ENCODE peak calls at places on chromosomes 3 and 15, in seven cellular contexts. J, O, U, S, B, M and V are unnamed samples.

GRCh38 chr3:195040773-195041520 is 230.0 kb downstream of the XXYLT1 start:
- DNase-seq in J (no peak), O (peak; percentile 57), U (no peak), S (no peak), B (peak; percentile 47), M (no peak), V (no peak)

GRCh38 chr3:23203651-23204111 is 554 bp downstream of the UBE2E2 start:
- DNase-seq in J (peak; percentile 5), O (no peak), U (peak; percentile 60), S (no peak), B (peak; percentile 35), M (peak; percentile 46), V (peak; percentile 15)

GRCh38 chr3:29789686-29790085 is 508.8 kb downstream of the RBMS3 start:
- DNase-seq in J (peak; percentile 47), O (no peak), U (no peak), S (no peak), B (no peak), M (no peak), V (no peak)

GRCh38 chr3:31416980-31417379 is 115.7 kb upstream of the STT3B start:
- DNase-seq in J (no peak), O (no peak), U (no peak), S (no peak), B (no peak), M (no peak), V (no peak)

GRCh38 chr15:64443016-64443415 is 17.4 kb upstream of the ZNF609 start:
- DNase-seq in J (peak; percentile 22), O (no peak), U (no peak), S (no peak), B (no peak), M (no peak), V (no peak)

GRCh38 chr3:45170071-45170470 is 23.9 kb upstream of the CDCP1 start:
- DNase-seq in J (no peak), O (no peak), U (no peak), S (no peak), B (no peak), M (no peak), V (no peak)

GRCh38 chr15:87582169-87582568 is 674.4 kb downstream of the NTRK3 start:
- DNase-seq in J (no peak), O (peak; percentile 13), U (no peak), S (no peak), B (no peak), M (no peak), V (no peak)

GRCh38 chr3:18438586-18438985 is 13.4 kb upstream of the SATB1 start:
- DNase-seq in J (no peak), O (no peak), U (no peak), S (no peak), B (no peak), M (no peak), V (no peak)

GRCh38 chr3:44729384-44729910 is at the start of gene ZNF501:
- DNase-seq in J (peak; percentile 86), O (peak; percentile 94), U (peak; percentile 86), S (peak; percentile 72), B (peak; percentile 95), M (peak; percentile 68), V (peak; percentile 96)

GRCh38 chr3:123229145-123229544 is 27.4 kb downstream of the SEC22A start:
- DNase-seq in J (peak; percentile 2), O (peak; percentile 22), U (no peak), S (no peak), B (no peak), M (peak; percentile 4), V (no peak)

GRCh38 chr3:50170689-50171088 is 15.6 kb downstream of the SEMA3F start:
- DNase-seq in J (peak; percentile 90), O (no peak), U (no peak), S (no peak), B (no peak), M (peak; percentile 76), V (no peak)

GRCh38 chr15:45429974-45430792 is 51.8 kb upstream of the GATM start:
- DNase-seq in J (peak; percentile 46), O (peak; percentile 56), U (peak; percentile 98), S (peak; percentile 70), B (peak; percentile 78), M (peak; percentile 62), V (peak; percentile 59)

GRCh38 chr3:51706021-51706485 is 815 bp upstream of the GRM2 start:
- DNase-seq in J (no peak), O (no peak), U (no peak), S (no peak), B (no peak), M (no peak), V (no peak)

GRCh38 chr15:82890338-82891024 is 62.0 kb downstream of the HOMER2 start:
- DNase-seq in J (peak; percentile 0), O (no peak), U (peak; percentile 16), S (no peak), B (no peak), M (no peak), V (no peak)

GRCh38 chr3:104080228-104080627 is 1286.5 kb upstream of the ALCAM start:
- DNase-seq in J (no peak), O (no peak), U (no peak), S (no peak), B (no peak), M (no peak), V (no peak)

GRCh38 chr3:157123621-157124020 is 36.3 kb downstream of the CCNL1 start:
- DNase-seq in J (peak; percentile 34), O (no peak), U (no peak), S (no peak), B (no peak), M (no peak), V (no peak)

GRCh38 chr3:133475245-133476010 is 75.6 kb downstream of the BFSP2 start:
- DNase-seq in J (no peak), O (no peak), U (no peak), S (no peak), B (no peak), M (no peak), V (no peak)

GRCh38 chr3:100089802-100090668 is 24.3 kb downstream of the FILIP1L start:
- DNase-seq in J (peak; percentile 69), O (peak; percentile 80), U (no peak), S (no peak), B (peak; percentile 57), M (peak; percentile 86), V (peak; percentile 76)

GRCh38 chr3:123843668-123844067 is 40.5 kb downstream of the MYLK start:
- DNase-seq in J (peak; percentile 72), O (peak; percentile 85), U (no peak), S (peak; percentile 95), B (no peak), M (peak; percentile 82), V (no peak)

GRCh38 chr3:137035631-137036030 is 77.8 kb downstream of the IL20RB start:
- DNase-seq in J (peak; percentile 19), O (peak; percentile 76), U (peak; percentile 63), S (no peak), B (peak; percentile 70), M (peak; percentile 21), V (no peak)

GRCh38 chr15:39548561-39548960 is 32.3 kb upstream of the THBS1 start:
- DNase-seq in J (no peak), O (no peak), U (no peak), S (no peak), B (no peak), M (no peak), V (no peak)

GRCh38 chr3:30904986-30905385 is 10.5 kb upstream of the GADL1 start:
- DNase-seq in J (peak; percentile 20), O (no peak), U (no peak), S (no peak), B (no peak), M (no peak), V (peak; percentile 55)

GRCh38 chr3:1380926-1381646 is 288.3 kb downstream of the CNTN6 start:
- DNase-seq in J (no peak), O (no peak), U (no peak), S (no peak), B (no peak), M (no peak), V (no peak)

GRCh38 chr3:190505381-190506003 is 8.4 kb upstream of the IL1RAP start:
- DNase-seq in J (no peak), O (no peak), U (no peak), S (no peak), B (no peak), M (no peak), V (no peak)

GRCh38 chr3:111359261-111360030 is 182.6 kb upstream of the CD96 start:
- DNase-seq in J (no peak), O (no peak), U (no peak), S (no peak), B (no peak), M (no peak), V (no peak)

GRCh38 chr3:141875893-141876380 is 506 bp upstream of the ATP1B3 start:
- DNase-seq in J (peak; percentile 71), O (peak; percentile 90), U (peak; percentile 79), S (peak; percentile 75), B (peak; percentile 60), M (peak; percentile 84), V (peak; percentile 71)
- H3K4ac ChIP-seq in J (peak overlapping the region; percentile 59), O (peak overlapping the region; percentile 48), U (no peak overlapping the region), S (no peak overlapping the region), B (no peak overlapping the region), M (peak overlapping the region; percentile 99), V (peak overlapping the region; percentile 17)

GRCh38 chr3:62048577-62048976 is 324.8 kb downstream of the FEZF2 start:
- DNase-seq in J (no peak), O (no peak), U (no peak), S (no peak), B (no peak), M (no peak), V (no peak)
- H3K4ac ChIP-seq in J (no peak overlapping the region), O (no peak overlapping the region), U (no peak overlapping the region), S (no peak overlapping the region), B (no peak overlapping the region), M (no peak overlapping the region), V (no peak overlapping the region)

GRCh38 chr3:188153949-188154757 is at the start of gene LPP:
- DNase-seq in J (peak; percentile 77), O (peak; percentile 86), U (peak; percentile 84), S (peak; percentile 79), B (peak; percentile 81), M (peak; percentile 86), V (peak; percentile 61)

GRCh38 chr3:188154758-188155574 is 1.0 kb downstream of the LPP start:
- DNase-seq in J (peak; percentile 43), O (peak; percentile 34), U (no peak), S (no peak), B (no peak), M (peak; percentile 46), V (no peak)

GRCh38 chr3:188157407-188157806 is 3.5 kb downstream of the LPP start:
- DNase-seq in J (no peak), O (no peak), U (no peak), S (no peak), B (no peak), M (no peak), V (no peak)

GRCh38 chr3:188157971-188158370 is 4.0 kb downstream of the LPP start:
- DNase-seq in J (no peak), O (no peak), U (no peak), S (no peak), B (no peak), M (no peak), V (no peak)

DNA sequence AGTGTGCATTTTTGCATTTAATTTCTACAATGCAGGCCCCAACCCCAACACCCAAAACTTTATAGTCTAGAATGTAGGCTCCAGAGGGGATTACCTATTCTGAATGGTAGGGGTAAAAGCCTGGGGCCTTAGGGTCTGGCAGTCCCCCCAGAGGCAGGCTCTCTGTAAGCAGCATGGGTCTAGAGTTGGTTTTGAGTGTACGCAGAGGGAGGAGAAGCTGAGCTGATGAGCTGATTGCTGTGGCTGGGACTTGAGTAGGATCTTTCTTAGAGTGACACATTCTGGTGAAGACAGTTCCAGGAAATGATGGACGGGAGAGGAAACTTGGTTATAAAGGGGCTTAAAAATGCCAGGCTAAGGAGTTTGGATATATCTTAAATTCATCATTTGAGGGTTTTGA is 2.1 kb downstream of the LPP start:
- DNase-seq in J (no peak), O (no peak), U (no peak), S (no peak), B (no peak), M (no peak), V (no peak)
- H3K4ac ChIP-seq in J (peak overlapping the region; percentile 5), O (no peak overlapping the region), U (no peak overlapping the region), S (no peak overlapping the region), B (no peak overlapping the region), M (no peak overlapping the region), V (peak overlapping the region; percentile 81)

GRCh38 chr3:38644016-38644661 is 5.3 kb downstream of the SCN5A start:
- DNase-seq in J (no peak), O (no peak), U (peak; percentile 29), S (no peak), B (peak; percentile 20), M (no peak), V (no peak)
- H3K4ac ChIP-seq in J (no peak overlapping the region), O (no peak overlapping the region), U (no peak overlapping the region), S (no peak overlapping the region), B (no peak overlapping the region), M (no peak overlapping the region), V (no peak overlapping the region)